ENCODE peak calls at places on chromosomes 3 and 15, in five cellular contexts. H, J, R, X and Q are unnamed samples.

GRCh38 chr3:15431256-15431837 is 3.9 kb downstream of the EAF1 start:
- DNase-seq in H (no peak), X (no peak), R (no peak), J (no peak), Q (no peak)

GRCh38 chr15:63628123-63628822 is 31.1 kb downstream of the FBXL22 start:
- DNase-seq in X (no peak), J (no peak), H (no peak), R (no peak), Q (no peak)

GRCh38 chr15:73515520-73515919 is 72.6 kb downstream of the REC114 start:
- DNase-seq in R (no peak), H (no peak), J (no peak), X (no peak), Q (no peak)

GRCh38 chr3:8766148-8766547 is 3.3 kb downstream of the OXTR start:
- DNase-seq in R (no peak), H (no peak), X (no peak), J (no peak), Q (no peak)

GRCh38 chr15:59792359-59792758 is 103.2 kb upstream of the BNIP2 start:
- DNase-seq in H (no peak), J (peak; percentile 45), X (no peak), R (no peak), Q (no peak)

GRCh38 chr3:19946291-19946831 is 536 bp upstream of the RAB5A start:
- DNase-seq in J (no peak), X (peak; percentile 34), H (no peak), R (no peak), Q (no peak)

GRCh38 chr3:187066228-187066995 is 72.9 kb downstream of the RPL39L start:
- DNase-seq in X (peak; percentile 29), R (peak; percentile 14), H (peak; percentile 20), J (peak; percentile 34), Q (no peak)

GRCh38 chr3:29976871-29977270 is 629.5 kb upstream of the TGFBR2 start:
- DNase-seq in H (no peak), R (no peak), J (no peak), X (no peak), Q (no peak)

GRCh38 chr3:171831936-171832335 is 11.2 kb upstream of the TMEM212 start:
- DNase-seq in J (no peak), X (no peak), R (no peak), H (no peak), Q (no peak)

GRCh38 chr3:162007722-162008121 is 511.1 kb downstream of the OTOL1 start:
- DNase-seq in R (no peak), J (no peak), H (no peak), X (no peak), Q (no peak)

GRCh38 chr3:113136071-113136470 is 75.3 kb upstream of the BOC start:
- DNase-seq in H (no peak), J (no peak), X (peak; percentile 37), R (no peak), Q (no peak)

GRCh38 chr15:82129144-82129692 is 83.4 kb upstream of the MEX3B start:
- DNase-seq in X (no peak), R (no peak), H (no peak), J (no peak), Q (no peak)